ENCODE peak calls at places on chromosomes 2 and 18, in nine cellular contexts. One of them, this sample, is unnamed.

GRCh38 chr18:51137891-51138290 is 59.6 kb downstream of the MEX3C start:
- DNase-seq in AG10803: no peak
- DNase-seq in CD4-positive, CD25-positive, alpha-beta regulatory T cell: no peak
- DNase-seq in A549: no peak
- DNase-seq in cardiac muscle cell: no peak
- DNase-seq in PC-3: no peak
- DNase-seq in effector memory CD4-positive, alpha-beta T cell: no peak
- DNase-seq in heart left ventricle: no peak
- DNase-seq in HCT116: no peak
- DNase-seq in this sample: peak

GRCh38 chr18:77016936-77017335 is 115.6 kb downstream of the MBP start:
- DNase-seq in AG10803: no peak
- DNase-seq in CD4-positive, CD25-positive, alpha-beta regulatory T cell: no peak
- DNase-seq in A549: no peak
- DNase-seq in cardiac muscle cell: no peak
- DNase-seq in PC-3: no peak
- DNase-seq in effector memory CD4-positive, alpha-beta T cell: no peak
- DNase-seq in heart left ventricle: no peak
- DNase-seq in HCT116: no peak
- DNase-seq in this sample: no peak

GRCh38 chr2:204687776-204688175 is 142.5 kb downstream of the PARD3B start:
- DNase-seq in AG10803: peak
- DNase-seq in CD4-positive, CD25-positive, alpha-beta regulatory T cell: no peak
- DNase-seq in A549: no peak
- DNase-seq in cardiac muscle cell: no peak
- DNase-seq in PC-3: no peak
- DNase-seq in effector memory CD4-positive, alpha-beta T cell: no peak
- DNase-seq in heart left ventricle: no peak
- DNase-seq in HCT116: no peak
- DNase-seq in this sample: no peak

GRCh38 chr2:197274349-197274748 is 36.2 kb downstream of the ANKRD44 start:
- DNase-seq in AG10803: no peak
- DNase-seq in CD4-positive, CD25-positive, alpha-beta regulatory T cell: no peak
- DNase-seq in A549: no peak
- DNase-seq in cardiac muscle cell: no peak
- DNase-seq in PC-3: no peak
- DNase-seq in effector memory CD4-positive, alpha-beta T cell: no peak
- DNase-seq in heart left ventricle: no peak
- DNase-seq in HCT116: no peak
- DNase-seq in this sample: no peak

GRCh38 chr2:232879618-232880494 is 9.8 kb downstream of the SNORC start:
- DNase-seq in AG10803: no peak
- DNase-seq in CD4-positive, CD25-positive, alpha-beta regulatory T cell: no peak
- DNase-seq in A549: no peak
- DNase-seq in cardiac muscle cell: no peak
- DNase-seq in PC-3: no peak
- DNase-seq in effector memory CD4-positive, alpha-beta T cell: no peak
- DNase-seq in heart left ventricle: no peak
- DNase-seq in HCT116: no peak
- DNase-seq in this sample: no peak

GRCh38 chr2:128473175-128474013 is 154.7 kb upstream of the HS6ST1 start:
- DNase-seq in AG10803: peak
- DNase-seq in CD4-positive, CD25-positive, alpha-beta regulatory T cell: no peak
- DNase-seq in A549: no peak
- DNase-seq in cardiac muscle cell: peak
- DNase-seq in PC-3: no peak
- DNase-seq in effector memory CD4-positive, alpha-beta T cell: no peak
- DNase-seq in heart left ventricle: no peak
- DNase-seq in HCT116: no peak
- DNase-seq in this sample: peak

GRCh38 chr2:159904565-159905281 is 106.7 kb upstream of the CD302 start:
- DNase-seq in AG10803: no peak
- DNase-seq in CD4-positive, CD25-positive, alpha-beta regulatory T cell: peak
- DNase-seq in A549: peak
- DNase-seq in cardiac muscle cell: peak
- DNase-seq in PC-3: no peak
- DNase-seq in effector memory CD4-positive, alpha-beta T cell: peak
- DNase-seq in heart left ventricle: peak
- DNase-seq in HCT116: no peak
- DNase-seq in this sample: no peak

GRCh38 chr2:43819489-43820163 is 19.0 kb downstream of the ABCG5 start:
- DNase-seq in AG10803: no peak
- DNase-seq in CD4-positive, CD25-positive, alpha-beta regulatory T cell: no peak
- DNase-seq in A549: no peak
- DNase-seq in cardiac muscle cell: no peak
- DNase-seq in PC-3: no peak
- DNase-seq in effector memory CD4-positive, alpha-beta T cell: no peak
- DNase-seq in heart left ventricle: no peak
- DNase-seq in HCT116: no peak
- DNase-seq in this sample: no peak

GRCh38 chr2:32894119-32894728 is 52.5 kb upstream of the LTBP1 start:
- DNase-seq in AG10803: no peak
- DNase-seq in CD4-positive, CD25-positive, alpha-beta regulatory T cell: no peak
- DNase-seq in A549: no peak
- DNase-seq in cardiac muscle cell: no peak
- DNase-seq in PC-3: no peak
- DNase-seq in effector memory CD4-positive, alpha-beta T cell: no peak
- DNase-seq in heart left ventricle: no peak
- DNase-seq in HCT116: no peak
- DNase-seq in this sample: no peak

GRCh38 chr2:58680938-58681337 is 439.8 kb upstream of the FANCL start:
- DNase-seq in AG10803: no peak
- DNase-seq in CD4-positive, CD25-positive, alpha-beta regulatory T cell: no peak
- DNase-seq in A549: no peak
- DNase-seq in cardiac muscle cell: no peak
- DNase-seq in PC-3: peak
- DNase-seq in effector memory CD4-positive, alpha-beta T cell: no peak
- DNase-seq in heart left ventricle: no peak
- DNase-seq in HCT116: no peak
- DNase-seq in this sample: no peak

GRCh38 chr2:16336491-16336890 is 329.1 kb downstream of the CYRIA start:
- DNase-seq in AG10803: no peak
- DNase-seq in CD4-positive, CD25-positive, alpha-beta regulatory T cell: no peak
- DNase-seq in A549: no peak
- DNase-seq in cardiac muscle cell: no peak
- DNase-seq in PC-3: no peak
- DNase-seq in effector memory CD4-positive, alpha-beta T cell: no peak
- DNase-seq in heart left ventricle: no peak
- DNase-seq in HCT116: no peak
- DNase-seq in this sample: no peak

GRCh38 chr2:64803776-64804175 is 150.1 kb upstream of the SERTAD2 start:
- DNase-seq in AG10803: no peak
- DNase-seq in CD4-positive, CD25-positive, alpha-beta regulatory T cell: no peak
- DNase-seq in A549: no peak
- DNase-seq in cardiac muscle cell: no peak
- DNase-seq in PC-3: no peak
- DNase-seq in effector memory CD4-positive, alpha-beta T cell: no peak
- DNase-seq in heart left ventricle: no peak
- DNase-seq in HCT116: no peak
- DNase-seq in this sample: no peak

GRCh38 chr2:17752892-17753802 is 463 bp downstream of the SMC6 start:
- DNase-seq in AG10803: peak
- DNase-seq in CD4-positive, CD25-positive, alpha-beta regulatory T cell: peak
- DNase-seq in A549: peak
- DNase-seq in cardiac muscle cell: peak
- DNase-seq in PC-3: peak
- DNase-seq in effector memory CD4-positive, alpha-beta T cell: peak
- DNase-seq in heart left ventricle: peak
- DNase-seq in HCT116: no peak
- DNase-seq in this sample: no peak

GRCh38 chr2:19648583-19648982 is 253.2 kb downstream of the TTC32 start:
- DNase-seq in AG10803: peak
- DNase-seq in CD4-positive, CD25-positive, alpha-beta regulatory T cell: no peak
- DNase-seq in A549: peak
- DNase-seq in cardiac muscle cell: peak
- DNase-seq in PC-3: peak
- DNase-seq in effector memory CD4-positive, alpha-beta T cell: no peak
- DNase-seq in heart left ventricle: no peak
- DNase-seq in HCT116: no peak
- DNase-seq in this sample: no peak

GRCh38 chr18:28125051-28125450 is 51.9 kb downstream of the CDH2 start:
- DNase-seq in AG10803: no peak
- DNase-seq in CD4-positive, CD25-positive, alpha-beta regulatory T cell: no peak
- DNase-seq in A549: no peak
- DNase-seq in cardiac muscle cell: peak
- DNase-seq in PC-3: peak
- DNase-seq in effector memory CD4-positive, alpha-beta T cell: no peak
- DNase-seq in heart left ventricle: no peak
- DNase-seq in HCT116: no peak
- DNase-seq in this sample: no peak

GRCh38 chr2:55879976-55880375 is 43.6 kb downstream of the EFEMP1 start:
- DNase-seq in AG10803: peak
- DNase-seq in CD4-positive, CD25-positive, alpha-beta regulatory T cell: no peak
- DNase-seq in A549: no peak
- DNase-seq in cardiac muscle cell: peak
- DNase-seq in PC-3: no peak
- DNase-seq in effector memory CD4-positive, alpha-beta T cell: no peak
- DNase-seq in heart left ventricle: no peak
- DNase-seq in HCT116: no peak
- DNase-seq in this sample: no peak

DNA sequence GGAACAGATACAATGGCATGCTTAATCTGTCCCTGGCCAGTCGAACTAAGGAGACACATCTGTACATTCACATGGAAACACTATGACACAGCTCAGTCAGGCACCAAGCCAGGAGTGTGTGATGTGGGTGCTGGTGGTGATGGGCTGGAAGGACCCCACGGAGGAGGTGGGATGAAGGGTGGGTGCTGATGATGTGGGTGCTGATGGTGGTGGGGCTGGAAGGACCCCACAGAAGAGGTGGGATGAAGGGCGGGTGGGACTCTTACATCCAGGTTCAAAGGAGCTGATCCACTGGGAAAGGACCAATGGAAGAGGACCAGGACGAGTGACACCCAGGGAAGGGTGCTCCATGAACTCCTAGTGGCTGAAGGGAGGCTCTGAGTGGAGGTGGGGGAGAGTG is 34.8 kb upstream of the ACAA2 start:
- DNase-seq in AG10803: no peak
- DNase-seq in CD4-positive, CD25-positive, alpha-beta regulatory T cell: no peak
- DNase-seq in A549: no peak
- DNase-seq in cardiac muscle cell: no peak
- DNase-seq in PC-3: no peak
- DNase-seq in effector memory CD4-positive, alpha-beta T cell: no peak
- DNase-seq in heart left ventricle: no peak
- DNase-seq in HCT116: no peak
- DNase-seq in this sample: no peak
- H3K4me3 ChIP-seq in AG10803: no peak
- H3K4me3 ChIP-seq in CD4-positive, CD25-positive, alpha-beta regulatory T cell: no peak
- H3K4me3 ChIP-seq in A549: no peak
- H3K4me3 ChIP-seq in cardiac muscle cell: no peak
- H3K4me3 ChIP-seq in PC-3: no peak
- H3K4me3 ChIP-seq in effector memory CD4-positive, alpha-beta T cell: no peak
- H3K4me3 ChIP-seq in heart left ventricle: no peak
- H3K4me3 ChIP-seq in HCT116: no peak
- H3K4me3 ChIP-seq in this sample: no peak

DNA sequence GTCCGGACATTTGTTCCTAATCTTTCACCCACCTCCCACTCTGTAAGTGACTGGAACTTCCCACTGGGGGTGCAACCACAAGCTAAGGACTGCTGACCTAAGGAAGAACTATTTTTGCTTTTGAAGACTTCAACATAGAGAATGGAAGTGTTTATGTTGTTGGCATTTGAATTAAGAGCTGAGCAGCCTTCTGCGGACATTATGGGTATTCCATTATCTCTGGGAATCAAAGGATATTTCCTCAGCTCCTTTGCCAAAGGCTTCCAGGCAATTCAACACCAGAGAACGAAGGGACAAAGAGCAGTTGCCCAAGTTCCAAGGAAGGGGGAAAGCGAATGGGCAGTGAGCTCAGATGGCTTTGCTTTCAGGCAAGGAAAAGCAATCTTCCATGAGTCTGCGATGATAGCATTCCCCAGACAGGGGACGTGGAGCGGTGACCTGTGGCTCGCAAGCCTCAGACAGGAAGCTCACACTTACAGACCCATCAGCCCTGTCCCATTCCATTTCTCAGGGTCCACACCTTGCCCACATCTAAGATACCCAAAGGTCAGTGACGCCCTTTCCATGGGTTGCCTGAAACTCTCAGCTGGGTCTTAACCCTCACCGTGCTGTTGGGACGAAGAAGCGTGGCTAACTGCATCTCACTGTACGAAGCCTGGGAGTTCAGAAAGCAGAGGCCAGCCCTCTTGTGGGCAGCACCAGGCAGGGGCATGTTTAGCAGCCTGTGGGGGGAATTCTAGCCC is 116.8 kb downstream of the COPS8 start:
- DNase-seq in AG10803: peak
- DNase-seq in CD4-positive, CD25-positive, alpha-beta regulatory T cell: no peak
- DNase-seq in A549: no peak
- DNase-seq in cardiac muscle cell: no peak
- DNase-seq in PC-3: no peak
- DNase-seq in effector memory CD4-positive, alpha-beta T cell: no peak
- DNase-seq in heart left ventricle: no peak
- DNase-seq in HCT116: no peak
- DNase-seq in this sample: no peak
- H3K4me3 ChIP-seq in AG10803: no peak
- H3K4me3 ChIP-seq in CD4-positive, CD25-positive, alpha-beta regulatory T cell: no peak
- H3K4me3 ChIP-seq in A549: no peak
- H3K4me3 ChIP-seq in cardiac muscle cell: no peak
- H3K4me3 ChIP-seq in PC-3: peak
- H3K4me3 ChIP-seq in effector memory CD4-positive, alpha-beta T cell: no peak
- H3K4me3 ChIP-seq in heart left ventricle: no peak
- H3K4me3 ChIP-seq in HCT116: peak
- H3K4me3 ChIP-seq in this sample: no peak

DNA sequence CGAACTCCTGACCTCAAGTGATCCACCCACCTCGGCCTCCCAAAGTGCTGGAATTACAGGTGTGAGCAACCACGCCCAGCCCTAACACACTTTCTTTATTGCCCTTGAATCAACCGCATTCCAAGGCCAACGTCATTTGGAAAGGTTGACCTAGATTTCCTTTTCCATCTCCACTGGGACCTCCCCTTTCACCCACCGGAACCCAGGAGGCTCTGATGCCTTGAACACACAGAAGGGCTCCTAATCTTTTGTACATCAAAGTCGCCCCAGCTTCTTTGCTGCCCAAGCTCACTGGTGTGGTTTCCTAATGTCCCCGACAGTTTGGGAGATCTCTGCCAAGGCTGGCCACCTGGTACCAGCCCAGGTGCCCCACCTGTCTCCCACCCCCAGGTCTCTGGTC is 46.2 kb upstream of the CAB39 start:
- DNase-seq in AG10803: no peak
- DNase-seq in CD4-positive, CD25-positive, alpha-beta regulatory T cell: no peak
- DNase-seq in A549: no peak
- DNase-seq in cardiac muscle cell: no peak
- DNase-seq in PC-3: no peak
- DNase-seq in effector memory CD4-positive, alpha-beta T cell: no peak
- DNase-seq in heart left ventricle: no peak
- DNase-seq in HCT116: no peak
- DNase-seq in this sample: no peak
- H3K4me3 ChIP-seq in AG10803: no peak
- H3K4me3 ChIP-seq in CD4-positive, CD25-positive, alpha-beta regulatory T cell: no peak
- H3K4me3 ChIP-seq in A549: no peak
- H3K4me3 ChIP-seq in cardiac muscle cell: no peak
- H3K4me3 ChIP-seq in PC-3: no peak
- H3K4me3 ChIP-seq in effector memory CD4-positive, alpha-beta T cell: no peak
- H3K4me3 ChIP-seq in heart left ventricle: no peak
- H3K4me3 ChIP-seq in HCT116: no peak
- H3K4me3 ChIP-seq in this sample: no peak

GRCh38 chr2:219720956-219721355 is 93.5 kb downstream of the SLC4A3 start:
- DNase-seq in AG10803: no peak
- DNase-seq in CD4-positive, CD25-positive, alpha-beta regulatory T cell: no peak
- DNase-seq in A549: no peak
- DNase-seq in cardiac muscle cell: no peak
- DNase-seq in PC-3: peak
- DNase-seq in effector memory CD4-positive, alpha-beta T cell: no peak
- DNase-seq in heart left ventricle: no peak
- DNase-seq in HCT116: no peak
- DNase-seq in this sample: no peak
- H3K4me3 ChIP-seq in AG10803: no peak
- H3K4me3 ChIP-seq in CD4-positive, CD25-positive, alpha-beta regulatory T cell: no peak
- H3K4me3 ChIP-seq in A549: no peak
- H3K4me3 ChIP-seq in cardiac muscle cell: no peak
- H3K4me3 ChIP-seq in PC-3: no peak
- H3K4me3 ChIP-seq in effector memory CD4-positive, alpha-beta T cell: no peak
- H3K4me3 ChIP-seq in heart left ventricle: no peak
- H3K4me3 ChIP-seq in HCT116: no peak
- H3K4me3 ChIP-seq in this sample: no peak

This sample was measured in SK-N-MC.